ENCODE peak calls at places on chromosomes 16 and 17, in four cellular contexts. F is IMR-90, Y is K562, B is GM12878. E is an unnamed sample.

GRCh38 chr16:24635900-24636610 is 93.4 kb upstream of the TNRC6A start:
- DNase-seq in F (peak), B (no peak), Y (no peak), E (no peak)

GRCh38 chr17:17391575-17392370 is 85.0 kb upstream of the MED9 start:
- DNase-seq in Y (peak), F (no peak), B (peak), E (no peak)

GRCh38 chr16:58515125-58515870 is at the start of gene SETD6:
- DNase-seq in Y (peak), B (no peak), F (peak), E (peak)

GRCh38 chr16:89921699-89922476 is 1.3 kb upstream of the TUBB3 start:
- DNase-seq in Y (peak), F (peak), B (no peak), E (peak)

GRCh38 chr17:29149431-29150064 is 30.6 kb downstream of the MYO18A start:
- DNase-seq in B (no peak), Y (no peak), F (peak), E (no peak)

GRCh38 chr17:43588121-43588520 is 42.0 kb upstream of the ETV4 start:
- DNase-seq in Y (no peak), B (no peak), F (no peak), E (no peak)

GRCh38 chr17:79699386-79700036 is 31.2 kb upstream of the ENPP7 start:
- DNase-seq in F (no peak), Y (no peak), B (no peak), E (no peak)

GRCh38 chr16:30526137-30526822 is at the start of gene ZNF768:
- DNase-seq in B (no peak), F (no peak), Y (peak), E (no peak)

GRCh38 chr16:82761858-82762257 is 135.1 kb downstream of the CDH13 start:
- DNase-seq in F (peak), B (no peak), Y (no peak), E (no peak)

GRCh38 chr17:57894848-57895247 is 45.0 kb upstream of the MRPS23 start:
- DNase-seq in F (no peak), Y (no peak), B (no peak), E (no peak)

GRCh38 chr17:73228748-73229236 is 32.9 kb downstream of the CPSF4L start:
- DNase-seq in B (no peak), Y (peak), F (peak), E (no peak)

GRCh38 chr17:57927048-57927723 is 28.0 kb downstream of the CUEDC1 start:
- DNase-seq in B (no peak), F (peak), Y (no peak), E (no peak)

GRCh38 chr17:80289631-80290030 is 29.0 kb downstream of the RNF213 start:
- DNase-seq in B (no peak), F (no peak), Y (no peak), E (no peak)

DNA sequence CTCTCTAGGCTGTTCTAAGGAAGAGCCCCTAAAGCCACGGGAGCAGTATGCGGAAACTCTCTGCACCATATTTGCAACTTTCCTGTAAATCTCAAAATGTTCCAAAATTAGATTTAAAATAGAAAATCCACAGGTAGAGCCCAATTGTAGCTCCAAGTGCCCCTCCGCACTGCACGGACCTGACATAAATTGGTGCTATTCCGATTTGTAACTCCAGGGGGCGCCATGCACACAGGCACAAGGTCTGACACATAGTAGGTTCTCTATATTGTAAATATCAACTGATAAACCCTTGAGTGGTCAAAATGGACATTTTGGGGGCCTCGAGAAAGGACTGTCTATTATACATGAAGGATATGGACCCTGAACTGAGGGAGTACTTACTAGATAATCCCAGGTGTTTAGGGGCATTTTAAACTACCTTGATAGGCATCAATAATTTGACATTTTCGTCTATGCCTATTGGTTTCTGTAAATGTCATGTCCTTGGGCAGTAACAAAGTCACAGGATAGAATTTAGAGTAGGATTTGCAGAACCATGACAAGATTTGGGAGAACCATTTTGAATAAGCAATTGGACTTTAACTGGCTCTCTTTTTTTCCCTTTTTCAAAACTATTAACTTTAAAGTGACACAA is 36.6 kb upstream of the TMEM132E start:
- DNase-seq in B (no peak), F (no peak), Y (peak), E (peak)
- TF ChIP-seq CHD1 in B (no peak), F (no peak), Y (no peak), E (no peak)

DNA sequence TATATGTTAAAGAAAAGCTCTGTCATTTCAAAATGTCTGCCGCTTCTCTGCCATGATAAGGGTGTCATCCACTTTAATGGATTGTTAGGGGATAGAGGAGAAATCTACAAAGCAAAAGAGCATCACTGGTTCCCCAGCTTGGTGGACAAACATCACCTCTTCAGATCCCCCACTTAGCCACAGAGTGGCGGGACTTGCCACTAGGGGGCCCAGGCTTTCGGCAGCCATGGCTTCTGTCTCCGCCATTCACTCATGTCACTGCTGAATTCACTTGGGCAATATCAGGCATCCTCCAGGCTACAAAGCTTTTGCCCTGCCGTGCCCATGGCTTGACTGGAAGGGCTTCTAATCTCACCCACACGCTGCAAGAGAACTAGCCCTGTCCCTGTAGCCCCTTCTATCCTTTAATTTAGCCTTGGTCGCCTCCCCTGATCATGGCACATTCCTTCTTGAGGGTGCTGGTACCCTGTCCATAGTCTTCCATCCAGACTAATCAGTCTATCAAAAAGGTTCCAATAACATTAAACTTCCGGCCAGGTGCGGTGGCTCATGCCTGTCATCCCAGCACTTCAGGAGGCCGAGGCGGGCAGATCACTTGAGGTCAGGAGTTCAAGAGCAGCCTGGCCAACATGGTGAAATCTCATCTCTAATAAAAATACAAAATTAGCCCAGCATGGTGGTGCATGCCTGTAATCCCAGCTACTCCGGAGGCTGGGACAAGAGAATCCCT is 34.7 kb downstream of the SBK1 start:
- DNase-seq in F (peak), B (no peak), Y (peak), E (no peak)
- TF ChIP-seq CHD1 in F (no peak), B (no peak), Y (no peak), E (no peak)

GRCh38 chr16:53664724-53665345 is 38.8 kb downstream of the RPGRIP1L start:
- DNase-seq in Y (no peak), F (peak), B (peak), E (no peak)

GRCh38 chr16:53672461-53672860 is 31.2 kb downstream of the RPGRIP1L start:
- DNase-seq in B (no peak), F (no peak), Y (no peak), E (no peak)

GRCh38 chr16:53668869-53669268 is 34.8 kb downstream of the RPGRIP1L start:
- DNase-seq in F (no peak), Y (no peak), B (no peak), E (no peak)

DNA sequence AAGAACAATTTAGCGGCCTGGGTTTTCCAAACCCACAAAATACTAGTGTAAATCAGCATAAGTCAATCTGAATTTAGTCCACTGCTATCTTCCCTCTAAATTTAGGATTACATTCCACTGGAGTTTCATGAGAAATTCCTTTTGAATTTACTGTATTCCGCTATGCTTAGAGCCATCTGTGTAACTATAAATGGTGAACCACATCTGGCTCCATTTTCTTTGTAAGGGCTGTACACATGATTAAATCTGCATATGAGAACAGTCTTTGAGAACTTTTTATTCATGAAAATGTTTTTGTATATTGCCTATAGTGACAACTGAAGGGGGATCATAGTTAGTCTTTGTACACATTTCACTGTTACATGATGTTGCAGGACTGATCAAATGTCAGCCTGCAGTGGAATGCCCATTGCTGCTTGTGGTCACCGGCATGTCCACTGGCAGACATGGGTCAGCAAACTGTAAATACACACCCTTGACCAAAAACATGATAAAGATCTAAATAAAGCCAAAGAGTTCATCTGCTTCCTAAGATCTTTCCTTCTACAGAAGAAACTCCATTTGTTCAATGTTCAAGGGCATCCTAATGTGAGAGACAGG is 36.7 kb downstream of the RPGRIP1L start:
- DNase-seq in Y (no peak), B (no peak), F (no peak), E (no peak)
- TF ChIP-seq CHD1 in Y (no peak), B (no peak), F (no peak), E (no peak)

GRCh38 chr16:2473999-2474876 is 689 bp upstream of the TBC1D24 start:
- DNase-seq in F (peak), Y (peak), B (no peak), E (peak)
- TF ChIP-seq CHD1 in F (no peak), Y (no peak), B (no peak), E (no peak)

DNA sequence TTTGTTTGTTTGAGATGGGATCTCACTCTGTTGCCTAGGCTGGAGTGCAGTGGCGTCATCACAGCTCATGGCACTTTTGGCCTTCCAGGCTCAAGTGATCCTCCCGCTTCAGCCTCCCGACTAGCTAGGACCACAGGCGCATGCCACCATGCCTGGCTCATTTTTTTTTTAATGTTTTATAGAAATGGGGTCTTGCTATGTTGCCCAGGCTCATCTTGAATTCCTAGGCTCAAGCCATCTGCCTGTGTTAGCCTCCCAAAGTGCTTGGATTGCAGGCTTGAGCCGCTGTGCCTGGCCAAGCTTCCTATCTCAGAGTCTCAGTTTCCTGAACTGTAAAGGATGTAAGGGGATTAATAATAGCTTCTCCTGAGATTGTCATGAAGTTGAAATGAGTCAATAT is 8.0 kb downstream of the SBK1 start:
- DNase-seq in B (no peak), F (no peak), Y (no peak), E (no peak)
- TF ChIP-seq CHD1 in B (no peak), F (no peak), Y (no peak), E (no peak)

DNA sequence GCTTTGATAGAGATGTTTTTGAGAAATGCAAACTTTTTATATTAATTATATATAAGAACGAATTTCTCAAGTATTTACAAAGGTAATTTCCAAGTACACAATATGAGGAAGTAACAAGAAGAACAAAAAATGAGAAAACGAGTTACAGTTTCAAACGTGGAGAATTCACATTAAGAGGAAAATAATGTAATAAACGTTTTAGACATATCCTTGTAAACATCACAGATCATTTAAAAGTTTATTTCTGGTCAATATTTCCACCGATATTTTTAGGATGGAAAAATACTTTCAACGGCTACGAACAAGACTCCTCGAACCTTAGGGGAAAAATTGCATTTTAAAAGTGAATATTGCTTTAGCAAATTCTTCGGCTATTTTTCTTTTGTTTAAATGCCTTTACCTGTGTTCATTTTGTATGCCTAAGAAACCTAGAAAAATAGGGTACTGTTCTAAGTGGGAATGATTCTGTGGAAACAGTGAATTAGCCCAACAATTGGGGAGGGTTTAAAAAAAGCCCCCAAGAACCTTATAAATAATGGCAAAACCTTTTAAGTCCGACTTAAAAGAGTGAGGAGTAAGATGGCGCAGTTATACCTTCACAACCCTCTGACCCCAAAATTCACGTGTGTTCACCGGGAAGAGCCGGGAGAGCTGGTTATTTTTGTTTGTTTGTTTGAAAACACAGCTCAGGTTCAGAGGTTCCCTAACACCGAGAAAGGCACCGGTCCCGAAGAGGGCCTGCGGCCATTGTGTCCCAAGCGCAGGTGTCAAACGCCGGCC is 3.3 kb downstream of the HNF1B start:
- DNase-seq in B (no peak), Y (no peak), F (no peak), E (no peak)
- TF ChIP-seq CHD1 in B (no peak), Y (no peak), F (no peak), E (no peak)

GRCh38 chr17:299546-299945 is 53.1 kb downstream of the RPH3AL start:
- DNase-seq in B (no peak), Y (no peak), F (no peak), E (no peak)
- TF ChIP-seq CHD1 in B (no peak), Y (no peak), F (no peak), E (no peak)

GRCh38 chr16:10923650-10924214 is 18.5 kb downstream of the DEXI start:
- DNase-seq in F (no peak), Y (no peak), B (no peak), E (no peak)
- TF ChIP-seq CHD1 in F (no peak), Y (no peak), B (no peak), E (no peak)

GRCh38 chr17:7703584-7704574 is 1.1 kb upstream of the EFNB3 start:
- DNase-seq in Y (peak), B (no peak), F (no peak), E (peak)

GRCh38 chr17:7704601-7705268 is at the start of gene EFNB3:
- DNase-seq in Y (no peak), B (no peak), F (no peak), E (no peak)

GRCh38 chr17:7706631-7707354 is 1.8 kb downstream of the EFNB3 start:
- DNase-seq in B (no peak), F (no peak), Y (no peak), E (no peak)

GRCh38 chr17:7707446-7707845 is 2.4 kb downstream of the EFNB3 start:
- DNase-seq in F (no peak), Y (no peak), B (no peak), E (peak)

GRCh38 chr17:7705269-7706255 is 560 bp downstream of the EFNB3 start:
- DNase-seq in B (no peak), Y (no peak), F (no peak), E (no peak)
- TF ChIP-seq CHD1 in B (no peak), Y (no peak), F (no peak), E (no peak)